ENCODE peak calls at places on chromosomes 11 and 22, in ten cellular contexts. N is cardiac fibroblast; U is AG04449; B is MCF 10A; C is activated CD8-positive, alpha-beta T cell treated with anti-CD3 and anti-CD28 coated beads for 36 hours; D is ovary; Q is astrocyte of the cerebellum; F is kidney; K is brain microvascular endothelial cell; V is uterus. G is an unnamed sample.

GRCh38 chr22:40383905-40384304 is 13.5 kb downstream of the SGSM3 start:
- DNase-seq in N (peak; percentile 88), U (peak; percentile 36), B (peak; percentile 22), C (no peak), D (no peak), Q (no peak), F (no peak), K (peak; percentile 88), V (no peak), G (peak; percentile 71)

GRCh38 chr11:78397398-78397797 is 20.2 kb downstream of the GAB2 start:
- DNase-seq in N (no peak), U (no peak), B (no peak), C (peak; percentile 16), D (no peak), Q (no peak), F (no peak), K (no peak), V (no peak), G (no peak)

GRCh38 chr11:23359297-23359696 is 499.0 kb upstream of the CCDC179 start:
- DNase-seq in N (peak; percentile 61), U (peak; percentile 70), B (peak; percentile 0), C (no peak), D (no peak), Q (peak; percentile 83), F (no peak), K (peak; percentile 86), V (no peak), G (peak; percentile 66)

GRCh38 chr11:57773026-57773598 is 11.5 kb downstream of the CTNND1 start:
- DNase-seq in N (no peak), U (no peak), B (peak; percentile 20), C (no peak), D (no peak), Q (no peak), F (no peak), K (no peak), V (no peak), G (no peak)

GRCh38 chr11:18700375-18700774 is 1.8 kb downstream of the TMEM86A start:
- DNase-seq in N (no peak), U (no peak), B (peak; percentile 30), C (no peak), D (peak; percentile 52), Q (no peak), F (peak; percentile 76), K (no peak), V (no peak), G (no peak)

GRCh38 chr22:17115311-17115710 is 5.8 kb downstream of the TMEM121B start:
- DNase-seq in N (no peak), U (no peak), B (no peak), C (no peak), D (no peak), Q (no peak), F (no peak), K (no peak), V (no peak), G (no peak)

GRCh38 chr11:61688368-61689163 is 8.4 kb downstream of the DAGLA start:
- DNase-seq in N (peak; percentile 71), U (no peak), B (peak; percentile 84), C (no peak), D (no peak), Q (no peak), F (peak; percentile 72), K (no peak), V (peak; percentile 65), G (no peak)

GRCh38 chr11:37905707-37906417 is 1307.8 kb upstream of the RAG2 start:
- DNase-seq in N (no peak), U (no peak), B (peak; percentile 83), C (no peak), D (peak; percentile 38), Q (no peak), F (no peak), K (no peak), V (no peak), G (no peak)

GRCh38 chr11:95299078-95299611 is 68.1 kb upstream of the SESN3 start:
- DNase-seq in N (no peak), U (no peak), B (no peak), C (no peak), D (no peak), Q (peak; percentile 54), F (no peak), K (no peak), V (no peak), G (no peak)

GRCh38 chr22:37742374-37743092 is 45.7 kb downstream of the TRIOBP start:
- DNase-seq in N (peak; percentile 84), U (peak; percentile 45), B (peak; percentile 95), C (no peak), D (peak; percentile 51), Q (peak; percentile 86), F (no peak), K (peak; percentile 72), V (peak; percentile 79), G (peak; percentile 88)

GRCh38 chr11:134784525-134784924 is 372.5 kb upstream of the B3GAT1 start:
- DNase-seq in N (no peak), U (no peak), B (no peak), C (no peak), D (no peak), Q (no peak), F (no peak), K (no peak), V (no peak), G (no peak)

GRCh38 chr22:27772370-27773235 is 29.0 kb downstream of the MN1 start:
- DNase-seq in N (no peak), U (no peak), B (no peak), C (no peak), D (no peak), Q (no peak), F (no peak), K (no peak), V (no peak), G (no peak)

GRCh38 chr22:27775087-27775697 is 26.4 kb downstream of the MN1 start:
- DNase-seq in N (peak; percentile 43), U (no peak), B (no peak), C (no peak), D (no peak), Q (no peak), F (no peak), K (peak; percentile 37), V (no peak), G (no peak)

GRCh38 chr22:27773236-27773550 is 28.4 kb downstream of the MN1 start:
- DNase-seq in N (no peak), U (no peak), B (no peak), C (no peak), D (no peak), Q (no peak), F (no peak), K (no peak), V (no peak), G (no peak)

GRCh38 chr22:27775698-27776409 is 25.7 kb downstream of the MN1 start:
- DNase-seq in N (no peak), U (no peak), B (no peak), C (no peak), D (no peak), Q (no peak), F (no peak), K (no peak), V (no peak), G (no peak)

GRCh38 chr22:27774200-27774599 is 27.4 kb downstream of the MN1 start:
- DNase-seq in N (no peak), U (no peak), B (no peak), C (no peak), D (no peak), Q (no peak), F (no peak), K (no peak), V (no peak), G (no peak)
- TF ChIP-seq CTCF in N (no peak), U (no peak), B (no peak), C (no peak), D (no peak), Q (no peak), F (no peak), K (no peak), V (no peak), G (peak; percentile 15)

DNA sequence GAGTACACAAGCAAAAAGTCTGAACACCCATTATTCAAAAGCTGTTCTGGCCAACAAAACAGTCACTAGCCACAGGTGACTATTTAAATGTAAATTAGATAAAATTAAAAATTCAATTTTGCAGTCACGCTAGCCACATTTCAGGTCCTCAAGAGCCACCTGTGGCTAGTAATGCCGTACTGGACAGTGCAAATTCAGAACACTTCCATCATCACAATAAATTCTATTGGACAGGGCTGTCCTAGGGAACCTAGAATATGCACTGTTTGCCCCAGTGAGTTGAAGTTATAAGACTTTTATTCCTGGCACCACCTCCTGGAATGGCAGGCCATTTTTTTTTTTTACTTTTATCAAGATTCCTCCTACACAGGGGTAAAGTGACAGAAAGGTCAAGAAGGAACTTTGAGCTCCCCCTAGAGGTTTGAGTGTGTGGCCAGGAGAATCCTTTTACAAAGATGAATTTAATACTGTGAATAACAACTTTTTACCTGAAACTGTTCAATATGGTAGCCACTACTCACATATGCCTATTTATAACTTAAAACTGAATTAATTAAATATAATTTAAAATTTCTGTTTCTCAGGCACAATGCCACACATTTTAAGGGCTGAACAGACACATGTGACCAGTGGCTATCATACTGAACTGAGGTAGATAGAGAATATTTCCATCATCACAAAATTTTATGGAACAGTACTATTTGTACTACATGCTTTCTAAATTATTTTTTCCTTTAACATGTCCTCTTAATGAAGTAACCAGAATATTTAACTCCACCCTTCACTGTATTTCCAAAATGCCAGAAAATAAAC is 6.5 kb downstream of the MSANTD2 start:
- DNase-seq in N (peak; percentile 67), U (no peak), B (peak; percentile 73), C (peak; percentile 47), D (no peak), Q (peak; percentile 23), F (no peak), K (no peak), V (no peak), G (peak; percentile 44)
- TF ChIP-seq CTCF in N (peak; percentile 75), U (peak; percentile 56), B (peak; percentile 60), C (peak; percentile 76), D (peak; percentile 10), Q (peak; percentile 76), F (peak; percentile 62), K (peak; percentile 79), V (peak; percentile 32), G (peak; percentile 84)

GRCh38 chr11:363948-364761 is 5.1 kb upstream of the B4GALNT4 start:
- DNase-seq in N (no peak), U (no peak), B (peak; percentile 88), C (peak; percentile 72), D (no peak), Q (no peak), F (peak; percentile 88), K (no peak), V (no peak), G (peak; percentile 24)
- TF ChIP-seq CTCF in N (peak; percentile 28), U (peak; percentile 39), B (peak; percentile 81), C (peak; percentile 65), D (no peak), Q (peak; percentile 12), F (peak; percentile 4), K (peak; percentile 35), V (no peak), G (peak; percentile 63)

DNA sequence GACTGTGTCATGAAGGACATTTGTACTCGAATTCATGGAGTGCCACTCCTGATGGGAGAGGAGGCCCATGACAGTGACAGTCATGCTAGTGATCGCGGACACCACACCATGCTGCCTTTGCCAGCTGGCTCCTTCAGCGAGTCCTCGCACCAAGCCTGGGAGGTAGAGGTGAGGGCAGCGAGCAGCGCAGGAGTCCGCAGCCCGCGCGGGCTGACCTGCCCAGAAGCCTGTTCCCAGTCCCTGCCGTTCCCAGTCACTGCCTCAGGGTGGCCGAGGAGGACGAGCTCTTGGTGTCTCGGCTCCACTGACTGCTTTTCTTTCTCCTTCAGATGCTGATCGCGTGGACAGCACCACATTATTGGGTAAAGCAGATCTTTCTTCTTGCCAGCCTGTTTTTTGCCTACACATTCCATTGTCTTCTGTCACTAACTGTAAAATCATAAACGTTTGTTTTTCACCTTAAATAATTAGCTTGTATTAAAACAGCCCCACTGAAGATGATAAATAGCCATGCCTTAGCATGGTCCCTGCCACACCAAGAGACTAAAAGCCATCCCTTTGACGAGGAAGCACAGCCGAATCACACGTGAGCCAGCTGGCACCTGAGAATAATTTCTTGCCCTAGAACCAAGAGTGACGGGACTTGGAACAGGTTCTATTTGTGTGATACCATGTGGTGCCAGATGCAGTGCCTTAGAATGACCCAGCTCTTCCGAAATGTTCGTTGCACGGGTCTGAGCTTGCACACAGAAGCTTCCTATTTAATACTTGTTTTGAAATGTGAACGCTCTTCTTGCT is 25.5 kb downstream of the FAM118A start:
- DNase-seq in N (no peak), U (no peak), B (no peak), C (no peak), D (no peak), Q (no peak), F (no peak), K (no peak), V (no peak), G (no peak)
- TF ChIP-seq CTCF in N (no peak), U (peak; percentile 4), B (no peak), C (no peak), D (no peak), Q (peak; percentile 18), F (no peak), K (peak; percentile 28), V (no peak), G (no peak)